ENCODE peak calls at places on chromosome 9, in six cellular contexts. X is NCI-H446, U is A673, A is uterus, K is putamen, O is GM20000. W is an unnamed sample.

GRCh38 chr9:137030006-137030405 is 1.9 kb downstream of the FUT7 start:
- DNase-seq in U (no peak), A (no peak), X (no peak), K (no peak), O (no peak), W (no peak)

GRCh38 chr9:119986205-119986604 is 593.8 kb downstream of the CDK5RAP2 start:
- DNase-seq in O (no peak), K (no peak), A (no peak), U (no peak), X (no peak), W (no peak)

GRCh38 chr9:82164159-82164558 is 175.6 kb downstream of the SPATA31D1 start:
- DNase-seq in A (no peak), K (no peak), O (no peak), U (no peak), X (no peak), W (no peak)

GRCh38 chr9:114371986-114372917 is 15.5 kb downstream of the AKNA start:
- DNase-seq in A (peak), U (no peak), O (peak), X (no peak), K (no peak), W (peak)

GRCh38 chr9:98533132-98533531 is 175.6 kb downstream of the GABBR2 start:
- DNase-seq in K (no peak), X (no peak), O (no peak), U (no peak), A (no peak), W (no peak)

GRCh38 chr9:130583271-130583670 is 3.9 kb downstream of the FUBP3 start:
- DNase-seq in K (no peak), A (no peak), O (no peak), X (no peak), U (no peak), W (no peak)

GRCh38 chr9:105822814-105823213 is 128.5 kb downstream of the TMEM38B start:
- DNase-seq in X (no peak), A (no peak), U (no peak), O (no peak), K (no peak), W (no peak)

GRCh38 chr9:70367305-70367930 is 47.0 kb downstream of the KLF9 start:
- DNase-seq in K (no peak), A (no peak), U (no peak), X (no peak), O (no peak), W (no peak)

GRCh38 chr9:74666625-74667316 is 169.6 kb downstream of the RORB start:
- DNase-seq in A (peak), K (no peak), X (no peak), U (no peak), O (no peak), W (no peak)

GRCh38 chr9:113164536-113165300 is 13.9 kb downstream of the SLC31A2 start:
- DNase-seq in A (peak), K (peak), O (no peak), U (no peak), X (no peak), W (peak)

GRCh38 chr9:122348288-122348777 is 22.5 kb upstream of the PTGS1 start:
- DNase-seq in K (no peak), O (no peak), U (no peak), X (no peak), A (no peak), W (no peak)

GRCh38 chr9:7570107-7570720 is 229.4 kb downstream of the DMAC1 start:
- DNase-seq in X (peak), K (peak), A (no peak), O (peak), U (peak), W (peak)

GRCh38 chr9:84146893-84147705 is 166.5 kb downstream of the RMI1 start:
- DNase-seq in A (no peak), K (no peak), U (no peak), X (no peak), O (no peak), W (no peak)

GRCh38 chr9:93595861-93596365 is 19.5 kb downstream of the PHF2 start:
- DNase-seq in U (no peak), X (no peak), A (no peak), O (no peak), K (no peak), W (no peak)

GRCh38 chr9:124216474-124217176 is 41.1 kb upstream of the NEK6 start:
- DNase-seq in O (peak), X (no peak), U (no peak), K (peak), A (no peak), W (peak)

GRCh38 chr9:81380960-81381359 is 308.4 kb downstream of the TLE1 start:
- DNase-seq in K (no peak), A (no peak), O (no peak), U (no peak), X (no peak), W (no peak)

GRCh38 chr9:80074439-80074838 is 502.7 kb downstream of the TLE4 start:
- DNase-seq in O (no peak), X (peak), U (no peak), A (peak), K (no peak), W (no peak)

W was measured in heart left ventricle.